ENCODE peak calls at places on chromosomes 5 and 9, in six cellular contexts. I is effector memory CD8-positive, alpha-beta T cell; H is psoas muscle; Z is MG63; Q is Kasumi-1; D is CD4-positive, CD25-positive, alpha-beta regulatory T cell. N is an unnamed sample.

GRCh38 chr9:3794005-3794404 is 268.2 kb upstream of the RFX3 start:
- DNase-seq in I (no peak), H (no peak), Z (no peak), Q (no peak), D (no peak), N (no peak)

GRCh38 chr5:94693043-94693822 is 74.8 kb downstream of the SLF1 start:
- DNase-seq in I (no peak), H (no peak), Z (peak), Q (peak), D (no peak), N (no peak)

GRCh38 chr9:130034570-130034969 is 8.4 kb downstream of the FNBP1 start:
- DNase-seq in I (no peak), H (no peak), Z (peak), Q (no peak), D (no peak), N (no peak)

GRCh38 chr9:106287108-106287631 is 575.8 kb upstream of the ZNF462 start:
- DNase-seq in I (no peak), H (no peak), Z (peak), Q (no peak), D (no peak), N (no peak)

GRCh38 chr5:150651382-150651781 is 9.7 kb upstream of the MYOZ3 start:
- DNase-seq in I (no peak), H (no peak), Z (no peak), Q (no peak), D (no peak), N (no peak)

GRCh38 chr5:59174248-59174844 is 591.5 kb downstream of the RAB3C start:
- DNase-seq in I (peak), H (no peak), Z (peak), Q (peak), D (no peak), N (peak)

GRCh38 chr9:134689320-134690181 is 47.9 kb downstream of the COL5A1 start:
- DNase-seq in I (peak), H (peak), Z (peak), Q (no peak), D (no peak), N (peak)

GRCh38 chr9:129936222-129936621 is 101.0 kb downstream of the USP20 start:
- DNase-seq in I (no peak), H (no peak), Z (no peak), Q (no peak), D (no peak), N (no peak)

GRCh38 chr5:163377982-163378381 is 59.4 kb upstream of the CCNG1 start:
- DNase-seq in I (no peak), H (no peak), Z (no peak), Q (no peak), D (no peak), N (no peak)

GRCh38 chr9:134858051-134858841 is 22.4 kb upstream of the FCN2 start:
- DNase-seq in I (no peak), H (no peak), Z (peak), Q (no peak), D (no peak), N (no peak)

GRCh38 chr5:171316258-171317121 is 7.4 kb downstream of the TLX3 start:
- DNase-seq in I (no peak), H (no peak), Z (no peak), Q (no peak), D (no peak), N (no peak)

GRCh38 chr5:88290801-88291200 is 22.2 kb upstream of the TMEM161B start:
- DNase-seq in I (no peak), H (no peak), Z (peak), Q (no peak), D (no peak), N (no peak)

GRCh38 chr9:84271004-84271886 is 69.3 kb downstream of the SLC28A3 start:
- DNase-seq in I (no peak), H (peak), Z (no peak), Q (peak), D (no peak), N (peak)

GRCh38 chr5:42995152-42995751 is 44.9 kb downstream of the ANXA2R start:
- DNase-seq in I (no peak), H (no peak), Z (peak), Q (no peak), D (no peak), N (no peak)

GRCh38 chr9:13992136-13992798 is 321.7 kb downstream of the NFIB start:
- DNase-seq in I (no peak), H (no peak), Z (no peak), Q (no peak), D (no peak), N (no peak)

GRCh38 chr5:92652735-92653134 is 928.3 kb downstream of the NR2F1-AS1 start:
- DNase-seq in I (no peak), H (no peak), Z (no peak), Q (no peak), D (no peak), N (no peak)

GRCh38 chr5:119336262-119336661 is 19.6 kb upstream of the TNFAIP8 start:
- DNase-seq in I (no peak), H (no peak), Z (no peak), Q (no peak), D (no peak), N (no peak)